ENCODE peak calls at places on chromosomes 5 and 9, in ten cellular contexts. One of them, this sample, is unnamed.

GRCh38 chr9:16337322-16338029 is 533.0 kb downstream of the BNC2 start:
- DNase-seq in left colon: no peak
- DNase-seq in CD4-positive, CD25-positive, alpha-beta regulatory T cell: no peak
- DNase-seq in HFF-Myc: peak; percentile 32
- DNase-seq in A549: peak; percentile 94
- DNase-seq in brain pericyte: no peak
- DNase-seq in left ventricle myocardium superior: no peak
- DNase-seq in stimulated activated CD8-positive, alpha-beta memory T cell treated with anti-CD3 and anti-CD28 coated beads, Interleukin-4, amount 100 ng/mL, for 1 hour: no peak
- DNase-seq in stimulated activated CD4-positive, alpha-beta T cell treated with anti-CD3 and anti-CD28 coated beads, Interleukin-4, amount 100 ng/mL, for 4 hours: no peak
- DNase-seq in coronary artery: no peak
- DNase-seq in this sample: no peak

GRCh38 chr5:57173026-57173317 is 887 bp upstream of the GPBP1 start:
- DNase-seq in coronary artery: no peak
- DNase-seq in left colon: no peak
- DNase-seq in CD4-positive, CD25-positive, alpha-beta regulatory T cell: no peak
- DNase-seq in left ventricle myocardium superior: no peak
- DNase-seq in stimulated activated CD4-positive, alpha-beta T cell treated with anti-CD3 and anti-CD28 coated beads, Interleukin-4, amount 100 ng/mL, for 4 hours: no peak
- DNase-seq in stimulated activated CD8-positive, alpha-beta memory T cell treated with anti-CD3 and anti-CD28 coated beads, Interleukin-4, amount 100 ng/mL, for 1 hour: no peak
- DNase-seq in brain pericyte: no peak
- DNase-seq in HFF-Myc: no peak
- DNase-seq in A549: no peak
- DNase-seq in this sample: no peak

GRCh38 chr5:128627939-128628338 is 89.9 kb upstream of the FBN2 start:
- DNase-seq in left ventricle myocardium superior: no peak
- DNase-seq in HFF-Myc: no peak
- DNase-seq in CD4-positive, CD25-positive, alpha-beta regulatory T cell: no peak
- DNase-seq in stimulated activated CD8-positive, alpha-beta memory T cell treated with anti-CD3 and anti-CD28 coated beads, Interleukin-4, amount 100 ng/mL, for 1 hour: no peak
- DNase-seq in A549: no peak
- DNase-seq in coronary artery: no peak
- DNase-seq in stimulated activated CD4-positive, alpha-beta T cell treated with anti-CD3 and anti-CD28 coated beads, Interleukin-4, amount 100 ng/mL, for 4 hours: no peak
- DNase-seq in left colon: no peak
- DNase-seq in brain pericyte: no peak
- DNase-seq in this sample: no peak

GRCh38 chr5:145978672-145979071 is 42.3 kb downstream of the SH3RF2 start:
- DNase-seq in stimulated activated CD8-positive, alpha-beta memory T cell treated with anti-CD3 and anti-CD28 coated beads, Interleukin-4, amount 100 ng/mL, for 1 hour: no peak
- DNase-seq in left colon: peak; percentile 62
- DNase-seq in coronary artery: no peak
- DNase-seq in HFF-Myc: no peak
- DNase-seq in A549: peak; percentile 10
- DNase-seq in left ventricle myocardium superior: peak; percentile 31
- DNase-seq in brain pericyte: no peak
- DNase-seq in stimulated activated CD4-positive, alpha-beta T cell treated with anti-CD3 and anti-CD28 coated beads, Interleukin-4, amount 100 ng/mL, for 4 hours: no peak
- DNase-seq in CD4-positive, CD25-positive, alpha-beta regulatory T cell: no peak
- DNase-seq in this sample: no peak

GRCh38 chr9:19000133-19000532 is 32.9 kb downstream of the SAXO1 start:
- DNase-seq in brain pericyte: no peak
- DNase-seq in left colon: no peak
- DNase-seq in A549: no peak
- DNase-seq in CD4-positive, CD25-positive, alpha-beta regulatory T cell: no peak
- DNase-seq in left ventricle myocardium superior: no peak
- DNase-seq in coronary artery: no peak
- DNase-seq in stimulated activated CD8-positive, alpha-beta memory T cell treated with anti-CD3 and anti-CD28 coated beads, Interleukin-4, amount 100 ng/mL, for 1 hour: no peak
- DNase-seq in stimulated activated CD4-positive, alpha-beta T cell treated with anti-CD3 and anti-CD28 coated beads, Interleukin-4, amount 100 ng/mL, for 4 hours: no peak
- DNase-seq in HFF-Myc: no peak
- DNase-seq in this sample: no peak

GRCh38 chr5:82855000-82855399 is 222.2 kb downstream of the TMEM167A start:
- DNase-seq in brain pericyte: no peak
- DNase-seq in left colon: no peak
- DNase-seq in HFF-Myc: no peak
- DNase-seq in left ventricle myocardium superior: no peak
- DNase-seq in coronary artery: no peak
- DNase-seq in stimulated activated CD4-positive, alpha-beta T cell treated with anti-CD3 and anti-CD28 coated beads, Interleukin-4, amount 100 ng/mL, for 4 hours: no peak
- DNase-seq in A549: no peak
- DNase-seq in CD4-positive, CD25-positive, alpha-beta regulatory T cell: no peak
- DNase-seq in stimulated activated CD8-positive, alpha-beta memory T cell treated with anti-CD3 and anti-CD28 coated beads, Interleukin-4, amount 100 ng/mL, for 1 hour: no peak
- DNase-seq in this sample: no peak

GRCh38 chr5:168286386-168286785 is 5.1 kb upstream of the WWC1 start:
- DNase-seq in CD4-positive, CD25-positive, alpha-beta regulatory T cell: no peak
- DNase-seq in A549: no peak
- DNase-seq in brain pericyte: no peak
- DNase-seq in coronary artery: no peak
- DNase-seq in left colon: no peak
- DNase-seq in stimulated activated CD8-positive, alpha-beta memory T cell treated with anti-CD3 and anti-CD28 coated beads, Interleukin-4, amount 100 ng/mL, for 1 hour: no peak
- DNase-seq in left ventricle myocardium superior: no peak
- DNase-seq in stimulated activated CD4-positive, alpha-beta T cell treated with anti-CD3 and anti-CD28 coated beads, Interleukin-4, amount 100 ng/mL, for 4 hours: no peak
- DNase-seq in HFF-Myc: no peak
- DNase-seq in this sample: no peak

GRCh38 chr5:138657360-138657759 is 82.2 kb upstream of the HSPA9 start:
- DNase-seq in A549: no peak
- DNase-seq in stimulated activated CD4-positive, alpha-beta T cell treated with anti-CD3 and anti-CD28 coated beads, Interleukin-4, amount 100 ng/mL, for 4 hours: no peak
- DNase-seq in coronary artery: no peak
- DNase-seq in left ventricle myocardium superior: peak; percentile 59
- DNase-seq in stimulated activated CD8-positive, alpha-beta memory T cell treated with anti-CD3 and anti-CD28 coated beads, Interleukin-4, amount 100 ng/mL, for 1 hour: no peak
- DNase-seq in HFF-Myc: no peak
- DNase-seq in CD4-positive, CD25-positive, alpha-beta regulatory T cell: no peak
- DNase-seq in left colon: no peak
- DNase-seq in brain pericyte: no peak
- DNase-seq in this sample: no peak

GRCh38 chr5:72790188-72790587 is 26.3 kb upstream of the TNPO1 start:
- DNase-seq in left ventricle myocardium superior: no peak
- DNase-seq in stimulated activated CD4-positive, alpha-beta T cell treated with anti-CD3 and anti-CD28 coated beads, Interleukin-4, amount 100 ng/mL, for 4 hours: no peak
- DNase-seq in brain pericyte: no peak
- DNase-seq in CD4-positive, CD25-positive, alpha-beta regulatory T cell: no peak
- DNase-seq in left colon: no peak
- DNase-seq in A549: no peak
- DNase-seq in HFF-Myc: no peak
- DNase-seq in stimulated activated CD8-positive, alpha-beta memory T cell treated with anti-CD3 and anti-CD28 coated beads, Interleukin-4, amount 100 ng/mL, for 1 hour: no peak
- DNase-seq in coronary artery: no peak
- DNase-seq in this sample: no peak

GRCh38 chr5:145178667-145179523 is 656.2 kb downstream of the PRELID2 start:
- DNase-seq in coronary artery: no peak
- DNase-seq in stimulated activated CD8-positive, alpha-beta memory T cell treated with anti-CD3 and anti-CD28 coated beads, Interleukin-4, amount 100 ng/mL, for 1 hour: no peak
- DNase-seq in left colon: no peak
- DNase-seq in stimulated activated CD4-positive, alpha-beta T cell treated with anti-CD3 and anti-CD28 coated beads, Interleukin-4, amount 100 ng/mL, for 4 hours: no peak
- DNase-seq in A549: no peak
- DNase-seq in HFF-Myc: no peak
- DNase-seq in left ventricle myocardium superior: no peak
- DNase-seq in CD4-positive, CD25-positive, alpha-beta regulatory T cell: no peak
- DNase-seq in brain pericyte: no peak
- DNase-seq in this sample: no peak

GRCh38 chr9:546235-546634 is 295.3 kb upstream of the DMRT1 start:
- DNase-seq in coronary artery: no peak
- DNase-seq in stimulated activated CD4-positive, alpha-beta T cell treated with anti-CD3 and anti-CD28 coated beads, Interleukin-4, amount 100 ng/mL, for 4 hours: no peak
- DNase-seq in A549: no peak
- DNase-seq in brain pericyte: no peak
- DNase-seq in left colon: no peak
- DNase-seq in CD4-positive, CD25-positive, alpha-beta regulatory T cell: no peak
- DNase-seq in stimulated activated CD8-positive, alpha-beta memory T cell treated with anti-CD3 and anti-CD28 coated beads, Interleukin-4, amount 100 ng/mL, for 1 hour: no peak
- DNase-seq in left ventricle myocardium superior: no peak
- DNase-seq in HFF-Myc: no peak
- DNase-seq in this sample: no peak

GRCh38 chr5:20109326-20109725 is 121.3 kb upstream of the CDH18 start:
- DNase-seq in left ventricle myocardium superior: no peak
- DNase-seq in left colon: no peak
- DNase-seq in stimulated activated CD8-positive, alpha-beta memory T cell treated with anti-CD3 and anti-CD28 coated beads, Interleukin-4, amount 100 ng/mL, for 1 hour: no peak
- DNase-seq in coronary artery: no peak
- DNase-seq in A549: no peak
- DNase-seq in stimulated activated CD4-positive, alpha-beta T cell treated with anti-CD3 and anti-CD28 coated beads, Interleukin-4, amount 100 ng/mL, for 4 hours: no peak
- DNase-seq in CD4-positive, CD25-positive, alpha-beta regulatory T cell: no peak
- DNase-seq in HFF-Myc: no peak
- DNase-seq in brain pericyte: no peak
- DNase-seq in this sample: no peak

GRCh38 chr5:56270058-56270457 is 36.9 kb upstream of the ANKRD55 start:
- DNase-seq in stimulated activated CD8-positive, alpha-beta memory T cell treated with anti-CD3 and anti-CD28 coated beads, Interleukin-4, amount 100 ng/mL, for 1 hour: no peak
- DNase-seq in left colon: no peak
- DNase-seq in HFF-Myc: no peak
- DNase-seq in left ventricle myocardium superior: no peak
- DNase-seq in brain pericyte: no peak
- DNase-seq in stimulated activated CD4-positive, alpha-beta T cell treated with anti-CD3 and anti-CD28 coated beads, Interleukin-4, amount 100 ng/mL, for 4 hours: no peak
- DNase-seq in coronary artery: no peak
- DNase-seq in A549: peak; percentile 18
- DNase-seq in CD4-positive, CD25-positive, alpha-beta regulatory T cell: no peak
- DNase-seq in this sample: no peak

GRCh38 chr5:910769-911160 is 18.1 kb downstream of the TRIP13 start:
- DNase-seq in CD4-positive, CD25-positive, alpha-beta regulatory T cell: no peak
- DNase-seq in brain pericyte: no peak
- DNase-seq in A549: no peak
- DNase-seq in left colon: no peak
- DNase-seq in left ventricle myocardium superior: no peak
- DNase-seq in coronary artery: no peak
- DNase-seq in stimulated activated CD8-positive, alpha-beta memory T cell treated with anti-CD3 and anti-CD28 coated beads, Interleukin-4, amount 100 ng/mL, for 1 hour: no peak
- DNase-seq in HFF-Myc: no peak
- DNase-seq in stimulated activated CD4-positive, alpha-beta T cell treated with anti-CD3 and anti-CD28 coated beads, Interleukin-4, amount 100 ng/mL, for 4 hours: no peak
- DNase-seq in this sample: no peak

GRCh38 chr5:149217802-149218153 is 53.9 kb upstream of the AFAP1L1 start:
- DNase-seq in A549: no peak
- DNase-seq in CD4-positive, CD25-positive, alpha-beta regulatory T cell: no peak
- DNase-seq in stimulated activated CD8-positive, alpha-beta memory T cell treated with anti-CD3 and anti-CD28 coated beads, Interleukin-4, amount 100 ng/mL, for 1 hour: no peak
- DNase-seq in stimulated activated CD4-positive, alpha-beta T cell treated with anti-CD3 and anti-CD28 coated beads, Interleukin-4, amount 100 ng/mL, for 4 hours: no peak
- DNase-seq in brain pericyte: no peak
- DNase-seq in left ventricle myocardium superior: peak; percentile 70
- DNase-seq in left colon: no peak
- DNase-seq in coronary artery: no peak
- DNase-seq in HFF-Myc: no peak
- DNase-seq in this sample: no peak

GRCh38 chr9:130290353-130291181 is 25.0 kb downstream of the HMCN2 start:
- DNase-seq in HFF-Myc: no peak
- DNase-seq in brain pericyte: no peak
- DNase-seq in left colon: no peak
- DNase-seq in stimulated activated CD4-positive, alpha-beta T cell treated with anti-CD3 and anti-CD28 coated beads, Interleukin-4, amount 100 ng/mL, for 4 hours: no peak
- DNase-seq in CD4-positive, CD25-positive, alpha-beta regulatory T cell: no peak
- DNase-seq in stimulated activated CD8-positive, alpha-beta memory T cell treated with anti-CD3 and anti-CD28 coated beads, Interleukin-4, amount 100 ng/mL, for 1 hour: no peak
- DNase-seq in coronary artery: no peak
- DNase-seq in left ventricle myocardium superior: peak; percentile 69
- DNase-seq in A549: no peak
- DNase-seq in this sample: no peak

GRCh38 chr5:34041247-34041972 is 1.6 kb downstream of the C1QTNF3 start:
- DNase-seq in coronary artery: no peak
- DNase-seq in left ventricle myocardium superior: no peak
- DNase-seq in CD4-positive, CD25-positive, alpha-beta regulatory T cell: no peak
- DNase-seq in stimulated activated CD4-positive, alpha-beta T cell treated with anti-CD3 and anti-CD28 coated beads, Interleukin-4, amount 100 ng/mL, for 4 hours: no peak
- DNase-seq in stimulated activated CD8-positive, alpha-beta memory T cell treated with anti-CD3 and anti-CD28 coated beads, Interleukin-4, amount 100 ng/mL, for 1 hour: no peak
- DNase-seq in A549: no peak
- DNase-seq in brain pericyte: no peak
- DNase-seq in HFF-Myc: no peak
- DNase-seq in left colon: no peak
- DNase-seq in this sample: no peak

GRCh38 chr9:129558551-129559505 is 62.1 kb downstream of the C9orf50 start:
- DNase-seq in HFF-Myc: no peak
- DNase-seq in left colon: no peak
- DNase-seq in stimulated activated CD4-positive, alpha-beta T cell treated with anti-CD3 and anti-CD28 coated beads, Interleukin-4, amount 100 ng/mL, for 4 hours: no peak
- DNase-seq in A549: peak; percentile 79
- DNase-seq in stimulated activated CD8-positive, alpha-beta memory T cell treated with anti-CD3 and anti-CD28 coated beads, Interleukin-4, amount 100 ng/mL, for 1 hour: no peak
- DNase-seq in coronary artery: no peak
- DNase-seq in brain pericyte: no peak
- DNase-seq in CD4-positive, CD25-positive, alpha-beta regulatory T cell: no peak
- DNase-seq in left ventricle myocardium superior: no peak
- DNase-seq in this sample: no peak

GRCh38 chr9:122168356-122168755 is 8.6 kb downstream of the MORN5 start:
- DNase-seq in A549: no peak
- DNase-seq in stimulated activated CD4-positive, alpha-beta T cell treated with anti-CD3 and anti-CD28 coated beads, Interleukin-4, amount 100 ng/mL, for 4 hours: no peak
- DNase-seq in left ventricle myocardium superior: no peak
- DNase-seq in left colon: no peak
- DNase-seq in stimulated activated CD8-positive, alpha-beta memory T cell treated with anti-CD3 and anti-CD28 coated beads, Interleukin-4, amount 100 ng/mL, for 1 hour: no peak
- DNase-seq in brain pericyte: no peak
- DNase-seq in HFF-Myc: no peak
- DNase-seq in coronary artery: no peak
- DNase-seq in CD4-positive, CD25-positive, alpha-beta regulatory T cell: no peak
- DNase-seq in this sample: no peak

GRCh38 chr5:154092356-154092755 is 53.6 kb downstream of the MFAP3 start:
- DNase-seq in stimulated activated CD8-positive, alpha-beta memory T cell treated with anti-CD3 and anti-CD28 coated beads, Interleukin-4, amount 100 ng/mL, for 1 hour: no peak
- DNase-seq in left ventricle myocardium superior: no peak
- DNase-seq in stimulated activated CD4-positive, alpha-beta T cell treated with anti-CD3 and anti-CD28 coated beads, Interleukin-4, amount 100 ng/mL, for 4 hours: no peak
- DNase-seq in A549: peak; percentile 30
- DNase-seq in HFF-Myc: peak; percentile 7
- DNase-seq in coronary artery: no peak
- DNase-seq in CD4-positive, CD25-positive, alpha-beta regulatory T cell: no peak
- DNase-seq in left colon: no peak
- DNase-seq in brain pericyte: no peak
- DNase-seq in this sample: no peak

GRCh38 chr5:115737452-115737851 is 79.0 kb downstream of the CDO1 start:
- DNase-seq in left colon: no peak
- DNase-seq in left ventricle myocardium superior: no peak
- DNase-seq in brain pericyte: no peak
- DNase-seq in HFF-Myc: no peak
- DNase-seq in coronary artery: no peak
- DNase-seq in CD4-positive, CD25-positive, alpha-beta regulatory T cell: no peak
- DNase-seq in stimulated activated CD8-positive, alpha-beta memory T cell treated with anti-CD3 and anti-CD28 coated beads, Interleukin-4, amount 100 ng/mL, for 1 hour: no peak
- DNase-seq in stimulated activated CD4-positive, alpha-beta T cell treated with anti-CD3 and anti-CD28 coated beads, Interleukin-4, amount 100 ng/mL, for 4 hours: no peak
- DNase-seq in A549: no peak
- DNase-seq in this sample: no peak

GRCh38 chr5:582936-583635 is 29.1 kb upstream of the CEP72 start:
- DNase-seq in left ventricle myocardium superior: no peak
- DNase-seq in CD4-positive, CD25-positive, alpha-beta regulatory T cell: no peak
- DNase-seq in A549: no peak
- DNase-seq in stimulated activated CD8-positive, alpha-beta memory T cell treated with anti-CD3 and anti-CD28 coated beads, Interleukin-4, amount 100 ng/mL, for 1 hour: no peak
- DNase-seq in stimulated activated CD4-positive, alpha-beta T cell treated with anti-CD3 and anti-CD28 coated beads, Interleukin-4, amount 100 ng/mL, for 4 hours: no peak
- DNase-seq in left colon: no peak
- DNase-seq in brain pericyte: no peak
- DNase-seq in HFF-Myc: no peak
- DNase-seq in coronary artery: peak; percentile 24
- DNase-seq in this sample: no peak

GRCh38 chr9:94014066-94014654 is 59.0 kb upstream of the BARX1 start:
- DNase-seq in stimulated activated CD4-positive, alpha-beta T cell treated with anti-CD3 and anti-CD28 coated beads, Interleukin-4, amount 100 ng/mL, for 4 hours: no peak
- DNase-seq in HFF-Myc: no peak
- DNase-seq in brain pericyte: no peak
- DNase-seq in stimulated activated CD8-positive, alpha-beta memory T cell treated with anti-CD3 and anti-CD28 coated beads, Interleukin-4, amount 100 ng/mL, for 1 hour: no peak
- DNase-seq in A549: peak; percentile 39
- DNase-seq in coronary artery: no peak
- DNase-seq in left ventricle myocardium superior: no peak
- DNase-seq in left colon: no peak
- DNase-seq in CD4-positive, CD25-positive, alpha-beta regulatory T cell: no peak
- DNase-seq in this sample: no peak

GRCh38 chr5:92969191-92969780 is 611.7 kb downstream of the NR2F1-AS1 start:
- DNase-seq in left colon: no peak
- DNase-seq in CD4-positive, CD25-positive, alpha-beta regulatory T cell: no peak
- DNase-seq in coronary artery: no peak
- DNase-seq in brain pericyte: no peak
- DNase-seq in stimulated activated CD8-positive, alpha-beta memory T cell treated with anti-CD3 and anti-CD28 coated beads, Interleukin-4, amount 100 ng/mL, for 1 hour: no peak
- DNase-seq in stimulated activated CD4-positive, alpha-beta T cell treated with anti-CD3 and anti-CD28 coated beads, Interleukin-4, amount 100 ng/mL, for 4 hours: no peak
- DNase-seq in A549: peak; percentile 15
- DNase-seq in HFF-Myc: no peak
- DNase-seq in left ventricle myocardium superior: no peak
- DNase-seq in this sample: no peak

GRCh38 chr9:119801311-119801710 is 432.1 kb upstream of the BRINP1 start:
- DNase-seq in A549: no peak
- DNase-seq in coronary artery: no peak
- DNase-seq in left colon: no peak
- DNase-seq in CD4-positive, CD25-positive, alpha-beta regulatory T cell: no peak
- DNase-seq in brain pericyte: no peak
- DNase-seq in stimulated activated CD8-positive, alpha-beta memory T cell treated with anti-CD3 and anti-CD28 coated beads, Interleukin-4, amount 100 ng/mL, for 1 hour: no peak
- DNase-seq in left ventricle myocardium superior: no peak
- DNase-seq in HFF-Myc: no peak
- DNase-seq in stimulated activated CD4-positive, alpha-beta T cell treated with anti-CD3 and anti-CD28 coated beads, Interleukin-4, amount 100 ng/mL, for 4 hours: no peak
- DNase-seq in this sample: no peak

GRCh38 chr9:1098551-1098950 is 48.4 kb downstream of the DMRT2 start:
- DNase-seq in A549: no peak
- DNase-seq in brain pericyte: no peak
- DNase-seq in HFF-Myc: peak; percentile 11
- DNase-seq in stimulated activated CD4-positive, alpha-beta T cell treated with anti-CD3 and anti-CD28 coated beads, Interleukin-4, amount 100 ng/mL, for 4 hours: no peak
- DNase-seq in left ventricle myocardium superior: no peak
- DNase-seq in CD4-positive, CD25-positive, alpha-beta regulatory T cell: no peak
- DNase-seq in stimulated activated CD8-positive, alpha-beta memory T cell treated with anti-CD3 and anti-CD28 coated beads, Interleukin-4, amount 100 ng/mL, for 1 hour: no peak
- DNase-seq in coronary artery: no peak
- DNase-seq in left colon: no peak
- DNase-seq in this sample: no peak

GRCh38 chr5:2286250-2286649 is 403.5 kb upstream of the IRX4 start:
- DNase-seq in CD4-positive, CD25-positive, alpha-beta regulatory T cell: no peak
- DNase-seq in brain pericyte: no peak
- DNase-seq in stimulated activated CD8-positive, alpha-beta memory T cell treated with anti-CD3 and anti-CD28 coated beads, Interleukin-4, amount 100 ng/mL, for 1 hour: no peak
- DNase-seq in HFF-Myc: no peak
- DNase-seq in A549: no peak
- DNase-seq in coronary artery: no peak
- DNase-seq in left ventricle myocardium superior: no peak
- DNase-seq in stimulated activated CD4-positive, alpha-beta T cell treated with anti-CD3 and anti-CD28 coated beads, Interleukin-4, amount 100 ng/mL, for 4 hours: no peak
- DNase-seq in left colon: no peak
- DNase-seq in this sample: no peak

GRCh38 chr5:179377421-179378115 is 32.3 kb upstream of the ADAMTS2 start:
- DNase-seq in CD4-positive, CD25-positive, alpha-beta regulatory T cell: no peak
- DNase-seq in left colon: no peak
- DNase-seq in stimulated activated CD8-positive, alpha-beta memory T cell treated with anti-CD3 and anti-CD28 coated beads, Interleukin-4, amount 100 ng/mL, for 1 hour: no peak
- DNase-seq in coronary artery: peak; percentile 35
- DNase-seq in HFF-Myc: no peak
- DNase-seq in left ventricle myocardium superior: peak; percentile 26
- DNase-seq in brain pericyte: no peak
- DNase-seq in stimulated activated CD4-positive, alpha-beta T cell treated with anti-CD3 and anti-CD28 coated beads, Interleukin-4, amount 100 ng/mL, for 4 hours: no peak
- DNase-seq in A549: no peak
- DNase-seq in this sample: no peak

This sample was measured in stimulated activated effector memory CD8-positive, alpha-beta T cell treated with anti-CD3 and anti-CD28 coated beads, Interleukin-12 subunit alpha, Interleukin-12 subunit beta, amount 100 ng/mL, for 72 hours.